ENCODE peak calls at places on chromosomes 2 and 18, in ten cellular contexts. F is HCT116, W is MM.1S, B is cardiac muscle cell, Z is thoracic aorta, X is left ventricle myocardium inferior, G is heart left ventricle, M is brain microvascular endothelial cell, E is thyroid gland, A is lower lobe of right lung. H is an unnamed sample.

GRCh38 chr2:125559186-125559585 is 1096.8 kb upstream of the GYPC start:
- DNase-seq in W (no peak), M (no peak), B (no peak), G (no peak), E (no peak), Z (no peak), F (no peak), A (no peak), X (no peak), H (no peak)

GRCh38 chr2:195543063-195543462 is 114.0 kb upstream of the SLC39A10 start:
- DNase-seq in B (no peak), G (no peak), M (no peak), Z (no peak), A (no peak), F (no peak), X (no peak), W (no peak), E (no peak), H (peak)

GRCh38 chr2:234500394-234501006 is 3.6 kb upstream of the ARL4C start:
- DNase-seq in B (peak), G (no peak), M (peak), X (no peak), A (peak), W (peak), F (peak), Z (no peak), E (peak), H (peak)

GRCh38 chr18:56747032-56747658 is 96.0 kb downstream of the WDR7 start:
- DNase-seq in W (no peak), G (no peak), X (no peak), F (no peak), E (no peak), Z (no peak), A (no peak), M (no peak), B (no peak), H (no peak)

GRCh38 chr2:45237850-45238542 is 228.7 kb upstream of the SIX2 start:
- DNase-seq in G (no peak), Z (no peak), E (no peak), F (peak), X (peak), A (no peak), B (peak), W (peak), M (peak), H (peak)

GRCh38 chr2:81163583-81163982 is 859.0 kb upstream of the LRRTM1 start:
- DNase-seq in G (no peak), Z (no peak), E (no peak), B (no peak), A (no peak), M (no peak), X (no peak), W (no peak), F (no peak), H (no peak)

GRCh38 chr2:241391892-241392665 is 36.0 kb downstream of the FARP2 start:
- DNase-seq in E (no peak), X (no peak), G (no peak), B (peak), F (peak), M (no peak), W (peak), Z (no peak), A (no peak), H (no peak)

GRCh38 chr2:220847587-220847986 is 724.5 kb downstream of the EPHA4 start:
- DNase-seq in B (peak), Z (no peak), F (no peak), G (no peak), A (no peak), E (no peak), W (no peak), X (no peak), M (peak), H (no peak)

GRCh38 chr2:123915380-123915779 is 109.7 kb upstream of the CNTNAP5 start:
- DNase-seq in F (no peak), M (no peak), X (no peak), B (no peak), Z (no peak), G (no peak), E (no peak), W (peak), A (no peak), H (no peak)

GRCh38 chr2:136247204-136247990 is 129.4 kb upstream of the CXCR4 start:
- DNase-seq in E (no peak), B (peak), W (no peak), G (no peak), Z (no peak), M (peak), A (peak), F (no peak), X (no peak), H (no peak)

GRCh38 chr2:134900151-134900550 is 18.5 kb upstream of the CCNT2 start:
- DNase-seq in G (no peak), E (no peak), F (no peak), M (peak), A (no peak), Z (no peak), X (no peak), B (no peak), W (no peak), H (no peak)

GRCh38 chr18:59140287-59140885 is 702 bp downstream of the SEC11C start:
- DNase-seq in G (no peak), Z (no peak), X (no peak), A (no peak), F (no peak), B (peak), M (peak), W (peak), E (no peak), H (no peak)
- TF ChIP-seq CTCF in G (no peak), Z (no peak), X (no peak), A (no peak), F (no peak), B (no peak), M (no peak), W (no peak), E (no peak), H (no peak)

GRCh38 chr2:161576421-161576820 is 47.8 kb upstream of the SLC4A10 start:
- DNase-seq in G (no peak), A (no peak), M (no peak), F (peak), E (no peak), B (peak), Z (no peak), W (no peak), X (no peak), H (peak)
- TF ChIP-seq CTCF in G (no peak), A (peak), M (peak), F (peak), E (no peak), B (no peak), Z (no peak), W (peak), X (no peak), H (peak)

GRCh38 chr2:49621014-49621413 is 466.7 kb upstream of the FSHR start:
- DNase-seq in W (no peak), X (no peak), A (no peak), E (no peak), M (no peak), G (no peak), B (no peak), Z (no peak), F (no peak), H (no peak)

GRCh38 chr2:49619804-49620203 is 465.5 kb upstream of the FSHR start:
- DNase-seq in F (no peak), X (no peak), W (no peak), Z (no peak), E (no peak), M (no peak), B (peak), A (no peak), G (no peak), H (no peak)

GRCh38 chr2:49616800-49617199 is 462.5 kb upstream of the FSHR start:
- DNase-seq in Z (no peak), F (no peak), M (no peak), A (no peak), E (no peak), X (no peak), W (peak), G (no peak), B (peak), H (no peak)
- TF ChIP-seq CTCF in Z (peak), F (peak), M (peak), A (peak), E (peak), X (peak), W (peak), G (peak), B (peak), H (peak)

DNA sequence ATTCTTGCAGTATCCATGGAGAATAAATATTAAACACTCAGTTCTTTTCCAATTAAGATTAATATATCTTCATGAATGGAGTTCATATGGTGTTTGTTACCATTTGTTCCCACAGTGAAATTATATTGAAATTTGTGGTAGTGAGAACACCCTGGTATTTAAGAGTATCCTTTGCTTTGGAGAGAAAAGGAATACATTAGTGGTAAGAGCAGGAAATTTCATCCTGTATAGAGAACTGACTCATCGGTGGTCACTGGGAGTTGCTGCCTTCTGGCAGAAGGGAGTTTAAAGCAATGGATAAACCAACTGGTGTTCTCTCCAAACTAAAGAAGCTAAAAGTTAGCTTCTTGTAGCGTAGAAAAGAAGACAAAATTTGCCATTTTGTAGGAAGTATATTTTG is 107.3 kb downstream of the MYO1B start:
- DNase-seq in E (no peak), W (no peak), Z (no peak), F (no peak), G (no peak), M (peak), B (peak), A (no peak), X (no peak), H (no peak)
- TF ChIP-seq CTCF in E (no peak), W (no peak), Z (no peak), F (no peak), G (no peak), M (no peak), B (no peak), A (no peak), X (no peak), H (no peak)

GRCh38 chr2:231393149-231394131 is 2.1 kb upstream of the B3GNT7 start:
- DNase-seq in M (no peak), X (no peak), F (no peak), E (peak), G (no peak), B (no peak), Z (no peak), A (no peak), W (no peak), H (peak)
- TF ChIP-seq CTCF in M (peak), X (peak), F (peak), E (no peak), G (peak), B (no peak), Z (no peak), A (peak), W (no peak), H (no peak)

DNA sequence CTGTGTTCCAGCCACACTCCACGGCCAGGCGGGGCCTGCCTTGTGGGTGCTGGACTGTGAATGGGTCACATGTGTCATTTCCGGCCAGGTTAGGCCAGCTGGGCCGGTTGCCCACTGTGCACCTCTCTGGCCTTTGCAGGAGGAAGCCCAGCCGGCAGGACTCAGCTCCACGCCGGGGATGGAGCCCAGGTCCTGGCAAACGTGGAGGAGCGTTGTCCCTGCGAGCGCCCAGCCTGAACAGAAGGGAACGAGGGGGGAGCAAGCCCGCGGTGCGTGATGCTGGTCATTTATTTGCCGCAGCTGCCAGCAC is 152.9 kb downstream of the PXDN start:
- DNase-seq in W (no peak), M (no peak), E (no peak), G (peak), A (no peak), X (no peak), Z (no peak), B (peak), F (no peak), H (no peak)
- TF ChIP-seq CTCF in W (no peak), M (no peak), E (no peak), G (no peak), A (no peak), X (no peak), Z (no peak), B (no peak), F (no peak), H (no peak)

DNA sequence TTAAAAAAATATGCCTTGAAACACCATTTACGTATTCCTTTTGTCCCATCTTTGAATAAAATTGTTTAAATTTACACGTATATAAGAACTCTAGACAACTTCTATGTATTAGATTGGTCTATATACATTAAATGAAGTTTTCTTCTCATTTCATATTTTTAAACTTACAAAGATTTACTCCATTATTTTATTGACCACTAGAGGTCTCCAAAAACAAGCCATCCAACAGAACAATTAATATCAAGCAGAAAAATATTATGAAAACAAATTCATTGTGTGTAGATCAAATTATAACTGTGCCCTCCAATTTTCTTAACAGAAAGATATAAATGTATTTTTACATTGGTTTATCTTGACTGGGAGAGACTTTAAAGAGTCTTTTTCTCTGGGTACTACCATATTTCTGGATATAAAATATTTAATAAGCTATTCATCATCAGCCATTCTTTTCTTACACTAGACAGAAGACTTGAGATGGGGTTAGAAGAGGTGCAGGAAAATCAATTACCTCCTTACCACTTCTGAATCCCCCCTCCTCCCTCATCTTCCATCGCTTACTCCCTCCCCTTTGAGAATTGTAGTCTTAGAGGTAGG is 66.5 kb downstream of the DPP4 start:
- DNase-seq in F (no peak), M (no peak), G (no peak), X (no peak), Z (no peak), A (no peak), W (peak), E (no peak), B (peak), H (no peak)
- TF ChIP-seq CTCF in F (peak), M (peak), G (peak), X (peak), Z (peak), A (peak), W (peak), E (peak), B (peak), H (peak)

GRCh38 chr2:37180640-37181039 is 7.8 kb downstream of the SULT6B1 start:
- DNase-seq in E (no peak), Z (no peak), G (no peak), M (no peak), X (no peak), B (no peak), W (no peak), F (no peak), A (no peak), H (no peak)

GRCh38 chr2:37181726-37182684 is 6.5 kb downstream of the SULT6B1 start:
- DNase-seq in E (no peak), F (no peak), M (no peak), G (no peak), A (no peak), W (no peak), Z (no peak), B (no peak), X (no peak), H (no peak)

GRCh38 chr2:37180006-37180639 is 8.3 kb downstream of the SULT6B1 start:
- DNase-seq in B (no peak), G (no peak), A (no peak), W (no peak), M (no peak), Z (no peak), E (no peak), X (no peak), F (no peak), H (no peak)
- TF ChIP-seq CTCF in B (no peak), G (no peak), A (no peak), W (no peak), M (no peak), Z (no peak), E (no peak), X (no peak), F (no peak), H (peak)

H was measured in DND-41.